ENCODE peak calls at places on chromosomes 1 and 21, in eight cellular contexts. G, O, X, F, Q, I, L and H are unnamed samples.

GRCh38 chr1:18597159-18598042 is 33.2 kb upstream of the PAX7 start:
- DNase-seq in G (peak), O (no peak), X (peak), F (no peak), Q (peak), I (peak), L (peak), H (peak)

GRCh38 chr1:83882906-83883305 is 116.0 kb downstream of the TTLL7 start:
- DNase-seq in G (no peak), O (peak), X (no peak), F (no peak), Q (no peak), I (no peak), L (no peak), H (no peak)

GRCh38 chr1:147545133-147545532 is 3.8 kb downstream of the BCL9 start:
- DNase-seq in G (no peak), O (peak), X (peak), F (no peak), Q (no peak), I (no peak), L (no peak), H (peak)

GRCh38 chr1:58596631-58597052 is 19.6 kb upstream of the TACSTD2 start:
- DNase-seq in G (no peak), O (no peak), X (no peak), F (no peak), Q (no peak), I (no peak), L (no peak), H (no peak)

GRCh38 chr1:97144527-97144926 is 422.9 kb downstream of the PTBP2 start:
- DNase-seq in G (no peak), O (no peak), X (no peak), F (no peak), Q (no peak), I (no peak), L (no peak), H (no peak)

GRCh38 chr21:18424250-18424649 is 20.7 kb upstream of the TMPRSS15 start:
- DNase-seq in G (no peak), O (no peak), X (no peak), F (no peak), Q (no peak), I (no peak), L (no peak), H (no peak)

GRCh38 chr1:44848456-44849181 is 5.6 kb upstream of the PTCH2 start:
- DNase-seq in G (no peak), O (no peak), X (no peak), F (no peak), Q (no peak), I (no peak), L (no peak), H (no peak)

GRCh38 chr1:205515781-205516253 is 11.3 kb downstream of the CDK18 start:
- DNase-seq in G (peak), O (no peak), X (peak), F (no peak), Q (no peak), I (no peak), L (peak), H (peak)

GRCh38 chr1:59075021-59075420 is 221.9 kb upstream of the FGGY start:
- DNase-seq in G (no peak), O (no peak), X (no peak), F (no peak), Q (no peak), I (no peak), L (no peak), H (no peak)

GRCh38 chr1:162300057-162300917 is 76.4 kb downstream of the SPATA46 start:
- DNase-seq in G (no peak), O (no peak), X (no peak), F (no peak), Q (no peak), I (no peak), L (no peak), H (no peak)

GRCh38 chr1:182614796-182615451 is 10.7 kb upstream of the RGS16 start:
- DNase-seq in G (peak), O (no peak), X (peak), F (no peak), Q (peak), I (peak), L (peak), H (peak)
- TF ChIP-seq POLR2A in G (no peak), O (no peak), X (peak), F (no peak), Q (peak), I (no peak), L (peak), H (peak)

GRCh38 chr1:111448918-111449702 is at the start of the genes ATP5PB and WDR77:
- DNase-seq in G (peak), O (peak), X (peak), F (peak), Q (peak), I (peak), L (peak), H (peak)
- TF ChIP-seq POLR2A in G (no peak), O (peak), X (no peak), F (no peak), Q (peak), I (peak), L (peak), H (peak)

DNA sequence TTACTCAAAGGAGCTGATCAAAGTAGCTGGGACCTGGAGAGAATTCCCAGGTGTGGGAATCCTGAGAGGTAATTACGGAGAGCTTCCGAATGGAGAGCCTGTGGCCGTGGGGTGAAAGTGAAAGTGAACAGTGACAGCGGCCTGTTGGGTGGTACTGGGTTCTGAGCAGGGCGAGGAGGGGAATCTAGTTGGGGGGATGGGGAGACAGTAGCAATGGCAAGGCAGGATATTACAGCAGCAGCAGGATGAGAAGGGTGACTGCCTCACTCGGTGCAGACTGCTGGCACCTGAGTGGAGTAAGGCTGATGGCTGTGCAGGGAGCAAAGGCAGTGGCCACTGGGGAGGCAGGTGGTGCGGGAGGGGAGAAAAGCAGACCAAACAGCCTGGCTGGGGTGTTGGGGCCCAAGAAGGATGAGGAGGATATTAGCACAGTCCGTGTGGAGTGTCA is 70.3 kb upstream of the PRDX6 start:
- DNase-seq in G (no peak), O (no peak), X (no peak), F (no peak), Q (no peak), I (no peak), L (no peak), H (no peak)
- TF ChIP-seq POLR2A in G (no peak), O (no peak), X (no peak), F (no peak), Q (peak), I (no peak), L (no peak), H (no peak)

GRCh38 chr1:24744911-24745710 is at the start of gene CLIC4:
- DNase-seq in G (peak), O (peak), X (peak), F (peak), Q (peak), I (peak), L (peak), H (peak)
- TF ChIP-seq POLR2A in G (peak), O (peak), X (peak), F (no peak), Q (no peak), I (peak), L (peak), H (peak)

GRCh38 chr1:980137-980571 is 1.7 kb downstream of the PERM1 start:
- DNase-seq in G (no peak), O (no peak), X (no peak), F (no peak), Q (no peak), I (no peak), L (no peak), H (no peak)

GRCh38 chr1:981955-982558 is at the start of gene PERM1:
- DNase-seq in G (peak), O (no peak), X (no peak), F (no peak), Q (no peak), I (no peak), L (no peak), H (no peak)

GRCh38 chr1:979744-980072 is 2.2 kb downstream of the PERM1 start:
- DNase-seq in G (no peak), O (no peak), X (no peak), F (no peak), Q (no peak), I (no peak), L (no peak), H (no peak)

GRCh38 chr1:981491-981954 is 370 bp downstream of the PERM1 start:
- DNase-seq in G (peak), O (no peak), X (no peak), F (no peak), Q (no peak), I (no peak), L (no peak), H (no peak)

GRCh38 chr1:980602-981395 is 1.1 kb downstream of the PERM1 start:
- DNase-seq in G (peak), O (no peak), X (no peak), F (no peak), Q (no peak), I (no peak), L (no peak), H (no peak)
- TF ChIP-seq POLR2A in G (peak), O (no peak), X (no peak), F (no peak), Q (no peak), I (no peak), L (no peak), H (no peak)